ENCODE peak calls at places on chromosomes 12 and 14, in five cellular contexts. N, B, Y, I and G are unnamed samples.

GRCh38 chr12:3747543-3747942 is 5.4 kb downstream of the CRACR2A start:
- DNase-seq in N (no peak), I (no peak), B (no peak), Y (no peak), G (no peak)

GRCh38 chr12:40819427-40820108 is 127.3 kb downstream of the CNTN1 start:
- DNase-seq in Y (no peak), B (no peak), N (no peak), I (no peak), G (no peak)

GRCh38 chr14:54104746-54105145 is 148.1 kb upstream of the BMP4 start:
- DNase-seq in Y (no peak), I (no peak), B (no peak), N (no peak), G (no peak)

GRCh38 chr14:76352639-76353281 is 23.2 kb upstream of the ESRRB start:
- DNase-seq in Y (peak), I (peak), N (peak), B (peak), G (peak)

GRCh38 chr14:94867931-94868597 is 98.2 kb upstream of the GSC start:
- DNase-seq in N (no peak), I (no peak), B (no peak), Y (no peak), G (no peak)

GRCh38 chr12:93011100-93011499 is 82.0 kb upstream of the EEA1 start:
- DNase-seq in I (no peak), Y (no peak), N (no peak), B (no peak), G (no peak)

GRCh38 chr12:49900371-49900770 is 3.3 kb downstream of the FAIM2 start:
- DNase-seq in B (no peak), N (no peak), I (no peak), Y (no peak), G (no peak)

GRCh38 chr14:99619873-99620834 is 16.1 kb upstream of the CCDC85C start:
- DNase-seq in B (no peak), Y (no peak), I (no peak), N (no peak), G (no peak)

GRCh38 chr14:51644215-51644969 is 7.3 kb upstream of the FRMD6 start:
- DNase-seq in N (no peak), B (no peak), I (no peak), Y (no peak), G (no peak)

GRCh38 chr12:53973093-53974042 is at the start of gene HOXC11:
- DNase-seq in Y (no peak), N (no peak), I (no peak), B (no peak), G (no peak)

GRCh38 chr12:52949413-52950331 is 754 bp downstream of the KRT18 start:
- DNase-seq in N (no peak), Y (no peak), I (peak), B (peak), G (peak)

GRCh38 chr14:103332143-103332919 is 1.7 kb upstream of the EIF5 start:
- DNase-seq in B (no peak), Y (no peak), N (no peak), I (no peak), G (no peak)

GRCh38 chr12:92538970-92539749 is 163.6 kb upstream of the PLEKHG7 start:
- DNase-seq in B (peak), Y (no peak), N (peak), I (no peak), G (peak)

GRCh38 chr12:6215932-6216494 is 15.8 kb downstream of the CD9 start:
- DNase-seq in B (no peak), I (no peak), Y (no peak), N (no peak), G (no peak)

GRCh38 chr14:103846569-103847438 is 571 bp downstream of the PPP1R13B start:
- DNase-seq in I (no peak), B (peak), Y (peak), N (no peak), G (no peak)

GRCh38 chr12:109555431-109556315 is 17.6 kb downstream of the MMAB start:
- DNase-seq in Y (no peak), B (no peak), N (no peak), I (no peak), G (no peak)

GRCh38 chr12:49131973-49132461 is 822 bp upstream of the TUBA1B start:
- DNase-seq in I (no peak), B (no peak), N (no peak), Y (no peak), G (peak)

GRCh38 chr14:103146141-103146709 is 23.0 kb downstream of the TNFAIP2 start:
- DNase-seq in I (no peak), Y (no peak), B (no peak), N (no peak), G (no peak)

GRCh38 chr14:89736866-89737265 is 217.7 kb downstream of the EFCAB11 start:
- DNase-seq in I (no peak), N (no peak), Y (no peak), B (no peak), G (no peak)

GRCh38 chr14:38129705-38130104 is 78.0 kb upstream of the SSTR1 start:
- DNase-seq in B (no peak), Y (no peak), I (no peak), N (no peak), G (no peak)

GRCh38 chr12:46585854-46586621 is 213.5 kb upstream of the SLC38A2 start:
- DNase-seq in N (no peak), Y (no peak), I (peak), B (no peak), G (peak)

GRCh38 chr14:38731962-38732361 is 371.1 kb downstream of the SEC23A start:
- DNase-seq in B (no peak), I (no peak), Y (no peak), N (no peak), G (no peak)

GRCh38 chr14:36519431-36520321 is at the start of gene NKX2-1:
- DNase-seq in N (no peak), I (no peak), Y (peak), B (no peak), G (no peak)

GRCh38 chr12:93380480-93381121 is 2.9 kb downstream of the NUDT4 start:
- DNase-seq in Y (peak), N (no peak), I (peak), B (no peak), G (no peak)

GRCh38 chr12:48201091-48201490 is 2.0 kb downstream of the OR10AD1 start:
- DNase-seq in I (no peak), N (no peak), Y (no peak), B (no peak), G (no peak)

GRCh38 chr12:55736780-55737580 is 5.9 kb upstream of the GDF11 start:
- DNase-seq in N (no peak), I (peak), B (peak), Y (peak), G (peak)

GRCh38 chr14:92475451-92476187 is 38.0 kb upstream of the RIN3 start:
- DNase-seq in B (peak), Y (no peak), I (peak), N (no peak), G (no peak)

DNA sequence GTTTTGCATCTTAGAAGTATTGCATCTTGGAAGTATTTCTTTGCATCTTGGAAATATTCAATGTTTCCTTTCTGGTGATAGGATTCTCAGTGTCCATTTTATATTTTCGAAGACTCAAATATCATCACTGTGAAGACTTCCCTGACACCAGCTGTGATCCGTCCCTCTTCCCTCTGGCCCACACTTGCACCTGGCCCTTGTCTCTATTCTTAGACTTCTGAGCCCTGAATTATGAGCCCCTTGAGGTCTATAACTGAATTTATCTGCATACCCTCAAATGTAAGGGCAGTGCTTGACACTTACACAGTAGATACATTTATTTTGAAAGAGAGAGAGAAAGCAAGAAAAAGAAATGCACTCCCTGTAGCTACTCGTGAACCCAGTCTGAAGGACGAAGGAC is 376.7 kb downstream of the ZFP36L1 start:
- DNase-seq in N (no peak), B (no peak), I (no peak), Y (no peak), G (no peak)
- TF ChIP-seq GABPA in N (no peak), B (no peak), I (no peak), Y (no peak), G (no peak)

DNA sequence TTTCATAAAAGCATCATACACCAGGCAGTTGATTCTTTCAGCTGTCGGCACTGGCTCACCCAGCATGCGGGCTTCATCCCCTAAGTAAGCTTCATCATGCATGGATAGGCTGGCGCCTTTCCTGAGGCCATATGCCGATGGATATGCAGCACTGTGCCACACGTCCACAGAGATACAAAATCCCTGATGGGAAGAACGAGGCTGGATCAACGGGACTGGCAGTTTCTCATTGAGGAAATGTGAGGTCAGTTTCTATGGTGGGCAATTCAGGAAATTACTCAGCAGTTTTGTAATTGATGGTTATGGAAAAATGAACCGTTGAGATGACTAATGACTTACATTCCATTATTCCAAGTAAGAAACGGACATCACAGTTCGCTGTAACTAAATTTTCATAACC is 453.8 kb downstream of the TMEM121 start:
- DNase-seq in B (no peak), Y (no peak), N (no peak), I (no peak), G (no peak)
- TF ChIP-seq GABPA in B (no peak), Y (no peak), N (no peak), I (no peak), G (no peak)

GRCh38 chr12:119082496-119082895 is 96.2 kb upstream of the HSPB8 start:
- DNase-seq in N (no peak), I (no peak), B (no peak), Y (peak), G (no peak)
- TF ChIP-seq GABPA in N (no peak), I (no peak), B (no peak), Y (no peak), G (no peak)

GRCh38 chr12:91388573-91388972 is 206.0 kb upstream of the DCN start:
- DNase-seq in Y (no peak), B (no peak), I (no peak), N (no peak), G (no peak)
- TF ChIP-seq GABPA in Y (no peak), B (no peak), I (no peak), N (no peak), G (no peak)

DNA sequence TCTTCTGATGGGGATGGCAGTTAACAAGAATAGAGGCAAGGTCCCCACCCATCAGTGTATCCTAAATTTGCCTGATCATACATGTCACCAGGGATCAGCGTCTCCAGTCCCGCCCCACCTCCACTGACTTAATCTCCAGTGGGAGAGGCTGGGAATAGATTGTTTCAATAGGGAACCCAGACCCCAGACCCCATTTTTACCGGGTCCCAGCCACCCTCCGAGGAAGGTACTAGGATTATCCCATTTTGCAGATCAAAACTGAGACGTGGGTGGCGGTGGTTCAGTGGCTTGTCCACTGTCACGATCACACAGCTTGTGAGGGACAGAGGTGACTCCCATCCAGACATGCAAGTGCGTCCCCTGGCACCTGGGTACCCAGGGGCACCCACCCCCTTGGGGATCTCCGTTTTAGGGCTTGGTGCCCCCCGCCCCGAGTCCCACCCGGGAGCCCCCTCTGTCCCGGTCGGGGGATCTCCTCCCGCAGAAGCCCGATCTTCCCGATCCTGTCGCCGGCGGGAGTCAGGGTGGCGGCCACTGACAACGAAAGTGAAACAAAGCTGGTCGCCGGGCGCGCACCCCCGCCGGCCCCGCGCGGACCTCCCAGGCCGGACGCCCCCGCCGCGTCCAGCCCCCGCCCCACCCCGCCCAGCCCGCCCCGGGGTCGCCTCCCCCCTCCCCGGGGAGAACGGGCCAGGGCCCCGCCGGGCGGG is 523 bp downstream of the WSB2 start:
- DNase-seq in B (no peak), Y (no peak), N (no peak), I (no peak), G (no peak)
- TF ChIP-seq GABPA in B (no peak), Y (no peak), N (no peak), I (no peak), G (no peak)

DNA sequence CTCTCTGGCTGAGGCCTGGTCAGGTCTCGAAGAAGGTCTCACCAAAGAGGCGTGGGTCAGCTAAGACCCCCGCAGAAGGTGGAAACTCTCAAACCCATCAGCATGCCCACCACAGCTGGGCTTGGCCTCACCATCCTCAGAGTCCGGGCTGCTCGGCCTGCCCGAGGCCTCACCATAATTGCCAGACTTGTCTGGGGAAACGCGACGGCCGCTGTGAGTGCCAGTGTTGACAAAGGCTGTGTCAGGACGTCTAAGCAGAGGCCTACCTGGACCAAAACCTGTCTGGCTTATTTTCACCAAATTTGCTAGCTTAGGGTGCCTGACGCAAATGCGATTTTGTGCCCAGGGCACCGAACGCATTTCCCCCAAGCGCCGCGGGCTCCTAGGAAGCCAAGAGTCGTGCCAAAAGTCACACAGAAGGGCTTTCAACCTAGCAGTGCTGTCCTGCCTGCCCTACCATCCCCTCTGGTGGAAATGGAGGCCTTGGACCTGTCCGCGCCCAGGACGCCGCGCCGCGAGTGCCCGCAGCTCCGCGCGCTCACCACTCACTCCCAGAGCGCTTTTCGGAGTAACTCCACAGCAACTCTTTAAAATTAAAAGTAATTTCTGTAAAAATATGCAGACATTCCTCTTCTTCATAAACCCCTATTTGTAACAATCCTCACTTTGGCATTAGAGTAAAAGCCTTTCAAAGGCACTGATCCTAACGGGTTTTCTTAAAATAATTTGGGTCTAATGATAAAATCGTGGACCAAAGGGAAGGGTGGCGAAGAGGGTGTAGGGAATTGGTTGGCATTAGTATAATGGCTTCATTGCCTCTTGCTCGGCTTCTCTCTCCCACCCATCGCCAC is 1.2 kb upstream of the ALX1 start:
- DNase-seq in B (no peak), I (no peak), N (no peak), Y (no peak), G (no peak)
- TF ChIP-seq GABPA in B (no peak), I (no peak), N (no peak), Y (no peak), G (no peak)

DNA sequence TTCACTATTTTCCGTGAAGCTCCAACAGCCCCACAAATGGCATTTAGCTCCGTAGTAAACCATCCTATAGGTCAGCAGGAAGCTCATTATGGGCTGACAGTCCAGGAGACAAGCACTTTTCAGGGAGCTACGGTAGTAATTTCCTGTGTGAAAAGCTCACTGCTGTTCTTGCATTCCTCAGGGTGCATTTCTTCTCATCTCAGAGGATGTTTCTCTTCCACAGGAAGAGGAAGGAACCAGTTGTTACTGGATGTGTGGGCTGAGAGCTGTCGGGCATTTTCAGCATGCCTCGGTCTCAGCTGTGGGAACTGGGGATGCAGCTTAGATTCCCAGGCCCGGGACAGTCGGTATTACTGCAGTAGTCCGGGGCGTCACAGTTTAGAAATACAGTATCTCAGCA is 72.7 kb downstream of the GALNT4 start:
- DNase-seq in B (no peak), N (no peak), Y (no peak), I (no peak), G (no peak)
- TF ChIP-seq GABPA in B (no peak), N (no peak), Y (no peak), I (no peak), G (no peak)

DNA sequence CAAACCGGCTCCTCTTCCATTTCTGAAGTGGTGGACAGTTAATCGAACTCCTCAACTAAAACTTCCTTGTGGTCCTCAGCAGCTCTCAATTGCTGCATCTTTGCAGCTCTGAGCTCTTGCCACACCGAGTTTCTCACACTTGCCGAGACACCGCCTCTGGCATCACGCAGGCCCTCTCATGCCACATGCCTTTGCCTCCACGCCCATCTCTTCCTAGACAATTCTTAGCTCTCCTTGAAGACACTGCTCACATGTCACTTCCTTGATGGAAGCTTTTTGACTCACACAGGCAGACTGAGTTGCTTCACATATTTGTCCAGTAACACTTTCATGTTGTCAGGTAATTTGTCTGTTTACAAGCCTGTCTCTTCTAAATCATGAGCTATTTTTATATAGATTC is 29.2 kb downstream of the KCNA1 start:
- DNase-seq in I (no peak), N (no peak), B (no peak), Y (no peak), G (no peak)
- TF ChIP-seq GABPA in I (no peak), N (no peak), B (no peak), Y (no peak), G (no peak)

GRCh38 chr12:75553865-75554555 is 42.6 kb upstream of the KRR1 start:
- DNase-seq in Y (no peak), I (no peak), B (no peak), N (no peak), G (no peak)
- TF ChIP-seq GABPA in Y (no peak), I (no peak), B (no peak), N (no peak), G (no peak)

DNA sequence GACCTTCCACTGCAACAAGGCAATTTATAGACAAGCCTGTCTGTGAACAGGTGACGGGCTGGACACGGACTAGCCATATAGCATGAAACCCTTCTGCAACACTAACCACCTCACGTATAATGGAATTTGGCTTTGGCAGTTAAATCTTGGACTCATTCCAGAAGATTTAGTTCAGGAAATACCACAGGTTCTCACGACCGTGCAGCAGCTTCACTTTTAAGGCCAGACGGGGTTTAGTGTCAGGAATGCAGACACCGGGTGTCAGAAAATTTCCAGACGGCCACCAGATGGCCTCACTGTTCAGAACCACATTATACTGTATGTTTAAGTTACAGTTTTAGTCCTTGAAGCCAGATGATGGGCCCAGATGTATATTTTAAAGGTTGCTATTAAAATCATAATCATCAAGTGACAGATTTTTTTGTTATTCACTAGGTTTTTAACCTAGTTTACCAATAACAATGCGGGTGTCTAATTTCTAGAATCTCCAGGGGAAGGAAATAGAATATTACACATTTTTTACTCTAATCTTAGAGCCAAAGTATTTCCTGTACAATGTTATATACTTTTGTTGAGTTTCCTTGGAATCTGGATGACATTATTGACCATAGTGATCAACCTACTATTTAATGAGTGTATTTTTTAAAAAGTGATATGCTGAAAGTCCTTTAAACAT is 90.5 kb upstream of the TMPO start:
- DNase-seq in N (no peak), B (peak), Y (peak), I (peak), G (peak)
- TF ChIP-seq GABPA in N (no peak), B (no peak), Y (no peak), I (no peak), G (no peak)